ENCODE peak calls at places on chromosomes 12 and 14, in ten cellular contexts. U, Y, A, R, G, O, D, X, J and N are unnamed samples.

GRCh38 chr12:64976131-64976530 is 145.0 kb downstream of the WIF1 start:
- DNase-seq in U (no peak), Y (no peak), A (no peak), R (no peak), G (no peak), O (no peak), D (no peak), X (no peak), J (no peak), N (no peak)

GRCh38 chr12:1573960-1574862 is 20.2 kb downstream of the FBXL14 start:
- DNase-seq in U (no peak), Y (no peak), A (no peak), R (no peak), G (peak; percentile 63), O (peak; percentile 99), D (no peak), X (no peak), J (no peak), N (no peak)

GRCh38 chr12:52527121-52527800 is 7.1 kb upstream of the KRT5 start:
- DNase-seq in U (no peak), Y (no peak), A (no peak), R (no peak), G (peak; percentile 60), O (peak; percentile 77), D (peak; percentile 17), X (no peak), J (no peak), N (no peak)

GRCh38 chr12:25552681-25553080 is 402 bp downstream of the LMNTD1 start:
- DNase-seq in U (no peak), Y (no peak), A (no peak), R (peak; percentile 90), G (no peak), O (no peak), D (no peak), X (no peak), J (no peak), N (no peak)

GRCh38 chr12:50127546-50127945 is 15.5 kb downstream of the COX14 start:
- DNase-seq in U (no peak), Y (no peak), A (no peak), R (no peak), G (peak; percentile 77), O (no peak), D (no peak), X (no peak), J (no peak), N (no peak)

GRCh38 chr12:76470028-76470939 is 89.3 kb downstream of the OSBPL8 start:
- DNase-seq in U (no peak), Y (no peak), A (peak; percentile 34), R (peak; percentile 93), G (no peak), O (no peak), D (no peak), X (peak; percentile 47), J (peak; percentile 68), N (no peak)

GRCh38 chr14:34766611-34767010 is 52.2 kb upstream of the CFL2 start:
- DNase-seq in U (no peak), Y (no peak), A (no peak), R (peak; percentile 10), G (no peak), O (no peak), D (no peak), X (no peak), J (no peak), N (no peak)

GRCh38 chr12:95805864-95806669 is 15.5 kb upstream of the NTN4 start:
- DNase-seq in U (no peak), Y (no peak), A (peak; percentile 42), R (peak; percentile 99), G (no peak), O (no peak), D (no peak), X (peak; percentile 89), J (peak; percentile 85), N (no peak)

GRCh38 chr12:11622774-11623375 is 26.6 kb upstream of the ETV6 start:
- DNase-seq in U (no peak), Y (no peak), A (no peak), R (no peak), G (no peak), O (no peak), D (no peak), X (no peak), J (no peak), N (no peak)

GRCh38 chr12:113642216-113642615 is 170.5 kb upstream of the LHX5 start:
- DNase-seq in U (no peak), Y (no peak), A (no peak), R (no peak), G (no peak), O (no peak), D (no peak), X (no peak), J (no peak), N (no peak)

GRCh38 chr14:104563742-104564615 is 15.6 kb upstream of the C14orf180 start:
- DNase-seq in U (peak; percentile 75), Y (peak; percentile 95), A (peak; percentile 94), R (peak; percentile 34), G (peak; percentile 92), O (no peak), D (peak; percentile 96), X (peak; percentile 95), J (peak; percentile 62), N (peak; percentile 62)

GRCh38 chr14:27190286-27190685 is 592.5 kb upstream of the NOVA1 start:
- DNase-seq in U (no peak), Y (no peak), A (no peak), R (no peak), G (no peak), O (no peak), D (no peak), X (no peak), J (no peak), N (no peak)

GRCh38 chr14:96975116-96975515 is 177.9 kb downstream of the VRK1 start:
- DNase-seq in U (no peak), Y (no peak), A (no peak), R (no peak), G (no peak), O (no peak), D (no peak), X (no peak), J (no peak), N (no peak)

GRCh38 chr12:40469736-40470135 is 222.5 kb upstream of the CNTN1 start:
- DNase-seq in U (no peak), Y (no peak), A (no peak), R (no peak), G (no peak), O (no peak), D (no peak), X (no peak), J (no peak), N (no peak)

GRCh38 chr12:32548691-32549412 is 130.2 kb upstream of the DNM1L start:
- DNase-seq in U (peak; percentile 41), Y (no peak), A (peak; percentile 7), R (peak; percentile 79), G (no peak), O (no peak), D (peak; percentile 41), X (no peak), J (peak; percentile 45), N (peak; percentile 74)

DNA sequence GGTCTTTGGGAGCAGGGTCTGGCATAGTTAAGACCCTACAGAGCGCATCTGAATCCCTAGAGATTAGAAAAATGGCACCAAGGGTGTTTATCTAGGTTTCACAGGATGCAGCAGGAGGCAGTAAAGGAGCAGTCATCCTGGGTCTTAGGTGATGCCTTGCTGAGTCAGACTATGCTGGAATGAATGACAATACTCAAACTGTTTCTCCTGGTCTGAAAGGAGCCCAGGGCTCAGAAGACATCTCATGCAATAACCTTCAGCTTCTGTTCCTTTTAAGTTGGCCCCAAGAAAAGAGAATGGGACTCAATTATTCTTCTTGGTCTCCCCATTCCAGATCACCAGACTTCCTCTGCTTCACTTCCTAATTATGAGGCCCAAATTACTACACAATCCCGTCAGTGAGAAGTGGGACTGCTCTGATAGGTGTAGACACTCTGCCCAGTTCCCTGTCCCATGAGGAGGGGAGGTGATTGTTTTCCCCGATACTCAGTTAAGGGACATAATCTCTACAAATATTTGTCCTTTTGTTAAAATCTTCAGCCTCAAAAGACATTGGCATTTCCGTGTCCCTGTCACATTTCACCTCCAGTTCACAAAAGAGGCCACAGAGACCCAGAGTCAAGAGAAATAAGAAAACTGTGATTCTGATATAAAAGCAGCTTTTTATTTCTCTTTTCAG is 14.8 kb upstream of the APOF start:
- DNase-seq in U (no peak), Y (no peak), A (peak; percentile 23), R (peak; percentile 62), G (no peak), O (no peak), D (no peak), X (no peak), J (peak; percentile 29), N (no peak)
- TF ChIP-seq POLR2A in U (no peak), Y (no peak), A (no peak), R (no peak), G (no peak), O (no peak), D (no peak), X (no peak), J (no peak), N (no peak)

GRCh38 chr12:89709157-89709993 is 737 bp upstream of the ATP2B1 start:
- DNase-seq in U (peak; percentile 99), Y (peak; percentile 88), A (peak; percentile 83), R (peak; percentile 99), G (peak; percentile 100), O (peak; percentile 98), D (peak; percentile 95), X (peak; percentile 97), J (peak; percentile 99), N (peak; percentile 99)
- TF ChIP-seq POLR2A in U (peak; percentile 98), Y (peak; percentile 81), A (peak; percentile 91), R (peak; percentile 95), G (peak; percentile 85), O (peak; percentile 98), D (peak; percentile 90), X (peak; percentile 89), J (no peak), N (peak; percentile 95)

DNA sequence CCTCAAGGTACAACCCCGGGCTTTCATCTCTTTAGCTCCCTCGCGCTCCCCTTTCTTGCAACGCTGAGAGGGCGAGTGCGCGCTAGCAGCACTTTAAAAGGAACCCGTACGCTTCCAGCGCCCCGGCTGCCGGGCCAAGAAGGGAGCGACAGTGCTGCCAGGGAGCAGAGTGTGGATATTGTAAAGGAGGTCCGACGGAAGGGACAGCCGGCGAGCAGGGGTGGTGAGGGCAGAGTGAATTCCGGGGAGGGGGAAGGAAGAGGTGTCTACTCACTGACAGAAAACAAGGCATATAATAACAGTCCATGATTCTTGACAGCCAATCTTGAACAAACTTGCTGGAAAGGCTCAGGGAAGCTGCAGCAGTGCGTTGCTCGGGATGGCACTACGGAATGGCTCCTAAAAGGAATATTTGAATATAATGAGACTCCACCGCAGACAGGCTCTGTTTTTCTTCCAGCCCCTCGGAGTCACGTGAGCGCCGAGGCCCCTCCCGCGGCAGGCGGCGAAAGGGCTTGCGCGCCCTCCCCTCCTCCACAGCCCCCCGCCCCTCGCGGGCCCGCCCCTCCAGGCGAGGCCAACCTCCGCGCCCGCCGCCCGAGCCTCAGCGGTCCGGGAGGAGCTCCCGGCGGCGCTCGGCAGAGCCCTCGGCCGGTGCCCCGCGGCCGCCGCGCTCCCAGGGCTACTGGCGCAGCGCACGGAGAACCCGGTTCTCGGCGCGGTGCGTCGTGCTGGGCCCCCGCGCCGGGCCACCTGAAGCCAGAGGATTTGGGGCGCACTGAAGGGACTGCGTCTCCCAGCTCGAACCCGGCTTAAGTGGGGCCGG is 3.4 kb downstream of the BMP4 start:
- DNase-seq in U (peak; percentile 73), Y (no peak), A (peak; percentile 50), R (peak; percentile 74), G (peak; percentile 96), O (no peak), D (peak; percentile 86), X (peak; percentile 71), J (peak; percentile 94), N (peak; percentile 92)
- TF ChIP-seq POLR2A in U (peak; percentile 56), Y (no peak), A (peak; percentile 77), R (no peak), G (no peak), O (peak; percentile 94), D (no peak), X (peak; percentile 72), J (peak; percentile 99), N (peak; percentile 95)

GRCh38 chr12:57511588-57512325 is 8.6 kb downstream of the DDIT3 start:
- DNase-seq in U (no peak), Y (no peak), A (no peak), R (no peak), G (no peak), O (no peak), D (no peak), X (no peak), J (no peak), N (no peak)
- TF ChIP-seq POLR2A in U (no peak), Y (no peak), A (no peak), R (no peak), G (no peak), O (no peak), D (no peak), X (no peak), J (no peak), N (no peak)